ENCODE peak calls at places on chromosome 16, in seven cellular contexts. J, S, T, B, W, D and I are unnamed samples.

GRCh38 chr16:51161440-51162195 is 10.5 kb upstream of the SALL1 start:
- DNase-seq in J (no peak), S (no peak), T (no peak), B (no peak), W (no peak), D (no peak), I (no peak)

GRCh38 chr16:78742501-78743283 is 643.2 kb downstream of the WWOX start:
- DNase-seq in J (no peak), S (peak; percentile 13), T (peak; percentile 75), B (peak; percentile 42), W (no peak), D (no peak), I (no peak)

GRCh38 chr16:31461921-31462804 is 2.9 kb downstream of the ARMC5 start:
- DNase-seq in J (no peak), S (no peak), T (no peak), B (no peak), W (no peak), D (no peak), I (no peak)

GRCh38 chr16:6297666-6298435 is 1034.8 kb upstream of the RBFOX1 start:
- DNase-seq in J (no peak), S (no peak), T (no peak), B (no peak), W (no peak), D (no peak), I (no peak)

GRCh38 chr16:84286568-84287220 is 8.0 kb upstream of the WFDC1 start:
- DNase-seq in J (no peak), S (no peak), T (no peak), B (peak; percentile 64), W (no peak), D (no peak), I (peak; percentile 62)

GRCh38 chr16:14249291-14250032 is 178.3 kb downstream of the MRTFB start:
- DNase-seq in J (no peak), S (peak; percentile 62), T (peak; percentile 60), B (peak; percentile 48), W (no peak), D (peak; percentile 24), I (peak; percentile 54)

GRCh38 chr16:73384561-73384960 is 336.6 kb upstream of the ZFHX3 start:
- DNase-seq in J (no peak), S (no peak), T (no peak), B (no peak), W (no peak), D (no peak), I (no peak)

GRCh38 chr16:49189286-49189685 is 92.4 kb downstream of the CBLN1 start:
- DNase-seq in J (no peak), S (no peak), T (no peak), B (no peak), W (no peak), D (no peak), I (no peak)

GRCh38 chr16:29844575-29845331 is 18.3 kb downstream of the CDIPT start:
- DNase-seq in J (no peak), S (no peak), T (no peak), B (no peak), W (no peak), D (no peak), I (no peak)

GRCh38 chr16:86574646-86575045 is 3.7 kb upstream of the FOXL1 start:
- DNase-seq in J (no peak), S (no peak), T (no peak), B (no peak), W (no peak), D (no peak), I (no peak)

GRCh38 chr16:48499822-48500440 is 110.0 kb downstream of the N4BP1 start:
- DNase-seq in J (peak; percentile 92), S (no peak), T (no peak), B (peak; percentile 60), W (peak; percentile 18), D (no peak), I (no peak)

GRCh38 chr16:31215287-31216115 is 1.4 kb downstream of the PYDC1 start:
- DNase-seq in J (peak; percentile 31), S (no peak), T (peak; percentile 59), B (peak; percentile 36), W (no peak), D (peak; percentile 39), I (peak; percentile 66)

GRCh38 chr16:19088341-19088916 is 21.0 kb downstream of the COQ7 start:
- DNase-seq in J (no peak), S (no peak), T (no peak), B (no peak), W (no peak), D (no peak), I (no peak)

GRCh38 chr16:80547145-80547544 is 6.4 kb downstream of the DYNLRB2 start:
- DNase-seq in J (no peak), S (no peak), T (no peak), B (no peak), W (no peak), D (no peak), I (no peak)

GRCh38 chr16:55021595-55022475 is 91.2 kb downstream of the IRX5 start:
- DNase-seq in J (no peak), S (no peak), T (no peak), B (no peak), W (no peak), D (no peak), I (peak; percentile 40)

DNA sequence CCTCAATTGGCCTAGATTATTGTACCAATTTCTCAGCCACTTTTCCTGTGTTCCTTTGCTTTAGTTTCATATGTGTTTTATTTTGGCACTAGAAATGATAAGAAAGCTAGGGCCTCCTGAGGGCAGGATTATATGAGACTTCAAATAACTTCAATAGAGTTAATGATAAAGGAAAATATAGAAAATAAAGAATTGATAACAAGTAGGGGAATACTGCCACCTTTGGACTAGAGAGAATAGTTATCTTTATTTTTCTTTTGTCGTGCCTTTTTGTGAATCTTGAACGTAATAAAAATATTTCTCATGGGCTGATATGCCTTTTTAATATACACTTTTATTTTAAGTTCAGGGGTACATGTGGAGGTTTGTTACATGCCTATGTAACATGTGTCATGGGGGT is 29.3 kb upstream of the RBL2 start:
- DNase-seq in J (no peak), S (no peak), T (no peak), B (no peak), W (no peak), D (no peak), I (no peak)
- TF ChIP-seq CTCF in J (peak; percentile 14), S (peak; percentile 46), T (peak; percentile 12), B (no peak), W (no peak), D (no peak), I (no peak)

DNA sequence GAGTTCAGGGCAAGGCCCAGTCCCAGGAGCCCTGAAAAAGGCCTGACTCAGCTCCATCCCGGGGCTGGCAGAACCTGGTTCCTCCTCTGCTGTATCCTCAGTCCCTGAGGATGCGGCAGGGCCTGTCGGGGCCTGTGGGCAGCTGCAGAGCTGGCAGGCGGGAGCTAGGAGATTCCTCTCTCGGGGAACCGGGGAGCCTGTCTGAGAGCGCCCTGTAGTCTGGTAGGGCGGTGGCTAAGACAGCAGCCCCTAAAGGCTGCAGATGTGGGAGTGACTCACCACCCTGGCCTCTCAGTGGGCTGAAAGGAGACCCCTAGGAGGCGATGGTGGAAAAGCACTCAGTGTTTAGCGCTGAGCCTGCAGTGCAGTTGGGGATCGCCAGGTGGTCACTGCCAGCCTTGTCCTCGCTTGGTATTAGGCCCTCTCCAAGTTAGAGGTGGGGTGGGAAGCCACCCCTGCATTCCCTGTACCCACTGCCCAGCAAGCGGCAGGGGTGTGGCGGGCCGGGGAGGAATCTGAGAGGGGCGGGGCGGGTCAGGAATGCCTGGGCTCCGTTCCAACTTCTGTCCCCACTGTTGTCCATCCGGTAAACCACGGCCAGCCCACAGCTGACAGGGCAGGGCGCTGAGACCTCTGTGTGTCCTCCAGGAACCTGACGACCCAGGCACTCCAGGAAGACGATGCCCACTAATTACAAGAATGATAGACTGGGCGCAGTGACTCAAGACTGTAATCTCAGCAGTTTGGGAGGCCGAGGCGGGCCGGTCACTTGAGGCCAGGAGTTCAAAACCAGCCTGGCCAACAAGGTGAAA is 29.5 kb upstream of the CDH1 start:
- DNase-seq in J (no peak), S (no peak), T (no peak), B (no peak), W (peak; percentile 56), D (no peak), I (peak; percentile 97)
- TF ChIP-seq CTCF in J (no peak), S (no peak), T (no peak), B (no peak), W (peak; percentile 62), D (peak; percentile 40), I (peak; percentile 72)

GRCh38 chr16:57855188-57855587 is 52.9 kb upstream of the KIFC3 start:
- DNase-seq in J (no peak), S (no peak), T (no peak), B (no peak), W (no peak), D (no peak), I (no peak)

GRCh38 chr16:57858635-57859034 is 56.3 kb upstream of the KIFC3 start:
- DNase-seq in J (no peak), S (no peak), T (no peak), B (no peak), W (no peak), D (no peak), I (no peak)

GRCh38 chr16:57863434-57864160 is 61.3 kb upstream of the KIFC3 start:
- DNase-seq in J (peak; percentile 69), S (no peak), T (no peak), B (peak; percentile 65), W (no peak), D (no peak), I (peak; percentile 75)

GRCh38 chr16:57862698-57863433 is 60.6 kb upstream of the KIFC3 start:
- DNase-seq in J (no peak), S (no peak), T (no peak), B (no peak), W (no peak), D (no peak), I (no peak)

DNA sequence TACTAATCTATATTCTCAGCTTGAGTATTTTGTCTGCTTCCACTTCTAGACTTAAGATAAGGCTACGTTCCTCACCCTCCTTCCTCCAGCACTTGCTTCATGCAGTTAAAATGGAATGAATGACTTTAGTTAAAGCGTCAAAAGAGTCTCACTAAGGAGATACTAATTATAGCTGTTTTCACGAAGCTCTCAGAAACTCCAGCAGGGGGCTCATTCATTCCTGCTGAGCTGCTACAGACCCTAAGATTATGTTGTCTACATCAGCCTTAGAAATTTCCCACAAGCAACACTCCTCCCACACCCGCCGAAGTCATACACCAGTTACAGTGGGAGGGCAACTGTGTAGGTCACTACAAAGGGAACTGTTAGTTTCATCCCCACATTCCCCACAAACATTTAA is 57.0 kb upstream of the KIFC3 start:
- DNase-seq in J (no peak), S (peak; percentile 13), T (no peak), B (no peak), W (no peak), D (no peak), I (peak; percentile 49)
- TF ChIP-seq CTCF in J (peak; percentile 9), S (peak; percentile 52), T (no peak), B (no peak), W (peak; percentile 47), D (peak; percentile 51), I (no peak)

GRCh38 chr16:788399-789126 is at the start of gene CHTF18:
- DNase-seq in J (peak; percentile 50), S (peak; percentile 94), T (peak; percentile 96), B (peak; percentile 85), W (peak; percentile 34), D (peak; percentile 92), I (peak; percentile 97)

GRCh38 chr16:787261-787966 is 767 bp downstream of the RPUSD1 start:
- DNase-seq in J (no peak), S (peak; percentile 19), T (no peak), B (no peak), W (no peak), D (no peak), I (no peak)

GRCh38 chr16:790086-790485 is 1.7 kb downstream of the CHTF18 start:
- DNase-seq in J (no peak), S (no peak), T (no peak), B (no peak), W (no peak), D (no peak), I (no peak)

GRCh38 chr16:789451-789850 is 1.0 kb downstream of the CHTF18 start:
- DNase-seq in J (no peak), S (no peak), T (no peak), B (no peak), W (no peak), D (no peak), I (no peak)

GRCh38 chr16:787978-788398 is at the start of gene RPUSD1:
- DNase-seq in J (no peak), S (no peak), T (no peak), B (no peak), W (no peak), D (peak; percentile 43), I (no peak)
- TF ChIP-seq CTCF in J (no peak), S (no peak), T (no peak), B (no peak), W (no peak), D (no peak), I (no peak)